ENCODE peak calls at places on chromosomes 3 and 15, in five cellular contexts. G is cardiac muscle cell, K is left lung, O is lower lobe of right lung, T is SK-N-SH. S is an unnamed sample.

GRCh38 chr15:69679623-69680228 is 227.1 kb downstream of the RPLP1 start:
- DNase-seq in G (no peak), K (no peak), O (no peak), T (no peak), S (no peak)

GRCh38 chr3:55951371-55951770 is 464.3 kb upstream of the WNT5A start:
- DNase-seq in G (no peak), K (no peak), O (no peak), T (no peak), S (no peak)

GRCh38 chr15:98484914-98485313 is 163.4 kb upstream of the IGF1R start:
- DNase-seq in G (no peak), K (no peak), O (no peak), T (no peak), S (no peak)

GRCh38 chr3:3635109-3635508 is 164.1 kb upstream of the LRRN1 start:
- DNase-seq in G (no peak), K (no peak), O (no peak), T (no peak), S (no peak)

GRCh38 chr3:126419886-126420786 is 25.4 kb downstream of the CFAP100 start:
- DNase-seq in G (no peak), K (no peak), O (no peak), T (peak; percentile 14), S (no peak)

GRCh38 chr3:126873416-126873815 is 109.5 kb upstream of the PLXNA1 start:
- DNase-seq in G (no peak), K (no peak), O (no peak), T (no peak), S (no peak)

GRCh38 chr3:23421811-23422510 is 218.8 kb downstream of the UBE2E2 start:
- DNase-seq in G (peak; percentile 9), K (no peak), O (no peak), T (no peak), S (no peak)

GRCh38 chr3:9673082-9673481 is 23.8 kb downstream of the MTMR14 start:
- DNase-seq in G (no peak), K (no peak), O (no peak), T (no peak), S (no peak)

DNA sequence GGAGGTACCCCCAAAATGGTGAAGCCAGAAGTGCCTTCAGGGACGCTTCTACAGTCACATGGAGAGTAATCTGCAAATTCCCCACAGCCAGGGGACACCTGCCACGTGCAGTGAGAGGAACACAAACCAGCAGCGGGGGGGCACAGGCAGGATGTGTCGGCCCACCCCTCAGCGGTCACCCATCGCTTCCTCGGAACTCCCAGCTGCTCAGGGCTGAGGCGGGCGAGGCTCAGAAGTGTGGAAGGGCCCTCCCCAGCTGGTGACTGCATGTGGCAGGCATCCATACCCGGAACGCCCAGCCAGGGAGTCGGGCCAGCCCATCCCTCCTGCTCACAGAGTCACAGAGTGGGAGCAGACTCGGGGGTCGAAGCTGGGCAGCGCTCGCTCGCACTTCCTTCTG is 63.7 kb downstream of the SLC12A8 start:
- DNase-seq in G (no peak), K (no peak), O (peak; percentile 75), T (no peak), S (peak; percentile 68)
- H3K4me1 ChIP-seq in G (peaks cover 18% of the 10 kb centered on the region), K (peaks cover 73% of the 10 kb centered on the region), O (peaks cover 57% of the 10 kb centered on the region), T (peaks cover 8% of the 10 kb centered on the region), S (peaks cover 59% of the 10 kb centered on the region)

GRCh38 chr15:26235864-26236263 is 372.7 kb upstream of the ATP10A start:
- DNase-seq in G (no peak), K (no peak), O (no peak), T (no peak), S (no peak)

GRCh38 chr15:26235148-26235769 is 372.1 kb upstream of the ATP10A start:
- DNase-seq in G (no peak), K (no peak), O (no peak), T (peak; percentile 24), S (no peak)
- H3K9me3 ChIP-seq in G (no peaks in the 10 kb centered on the region), K (no peaks in the 10 kb centered on the region), O (no peaks in the 10 kb centered on the region), T (no peaks in the 10 kb centered on the region), S (no peaks in the 10 kb centered on the region)

GRCh38 chr3:30476373-30477082 is 129.9 kb upstream of the TGFBR2 start:
- DNase-seq in G (no peak), K (no peak), O (no peak), T (no peak), S (no peak)

GRCh38 chr3:30475809-30476178 is 130.6 kb upstream of the TGFBR2 start:
- DNase-seq in G (no peak), K (no peak), O (no peak), T (no peak), S (no peak)

GRCh38 chr3:30481241-30481640 is 125.2 kb upstream of the TGFBR2 start:
- DNase-seq in G (no peak), K (no peak), O (no peak), T (no peak), S (no peak)

GRCh38 chr3:30477149-30477921 is 129.1 kb upstream of the TGFBR2 start:
- DNase-seq in G (no peak), K (no peak), O (no peak), T (no peak), S (no peak)

GRCh38 chr3:30480587-30480986 is 125.8 kb upstream of the TGFBR2 start:
- DNase-seq in G (no peak), K (no peak), O (no peak), T (no peak), S (no peak)
- H3K4me1 ChIP-seq in G (no peaks in the 10 kb centered on the region), K (peaks cover 42% of the 10 kb centered on the region), O (peaks cover 42% of the 10 kb centered on the region), T (no peaks in the 10 kb centered on the region), S (peaks cover 5% of the 10 kb centered on the region)

GRCh38 chr15:26628071-26628470 is 144.8 kb downstream of the GABRB3 start:
- DNase-seq in G (no peak), K (no peak), O (no peak), T (no peak), S (no peak)

GRCh38 chr15:26632500-26632899 is 140.4 kb downstream of the GABRB3 start:
- DNase-seq in G (no peak), K (no peak), O (no peak), T (no peak), S (no peak)

GRCh38 chr15:26631894-26632293 is 141.0 kb downstream of the GABRB3 start:
- DNase-seq in G (no peak), K (no peak), O (no peak), T (no peak), S (no peak)

GRCh38 chr15:26630857-26631256 is 142.0 kb downstream of the GABRB3 start:
- DNase-seq in G (no peak), K (no peak), O (no peak), T (no peak), S (no peak)

DNA sequence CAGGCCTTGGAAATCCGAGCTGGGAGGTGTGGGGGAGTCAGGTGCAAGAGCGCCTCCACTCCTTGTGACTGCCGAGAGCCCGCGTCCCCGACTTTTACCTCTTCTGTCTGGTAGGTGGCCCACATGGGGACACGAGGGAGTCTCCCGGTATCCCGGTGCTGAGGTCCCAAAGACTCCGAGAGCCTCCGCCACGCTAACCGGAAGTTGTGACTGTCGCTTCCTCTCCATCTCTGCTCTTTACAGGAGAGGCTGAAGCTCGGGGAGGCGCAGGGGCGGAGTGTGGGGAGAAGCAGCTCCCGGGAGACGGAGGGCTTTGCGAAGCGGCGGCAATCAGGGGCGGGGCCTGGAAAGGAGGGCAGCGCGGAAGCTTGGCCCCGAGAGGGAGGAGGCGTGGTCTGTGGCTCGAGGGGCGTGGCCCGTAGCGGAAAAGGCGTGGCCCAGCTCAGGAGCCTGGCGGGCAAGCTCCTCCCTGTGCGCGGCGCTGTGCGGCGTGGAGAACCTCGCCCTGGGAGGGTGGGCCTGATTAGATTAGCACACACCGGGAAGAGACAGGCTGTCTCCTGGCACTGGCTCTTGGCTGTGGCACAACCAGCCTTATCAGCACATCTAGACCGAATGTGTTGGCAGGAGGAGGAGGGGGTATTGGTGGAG is 143.9 kb downstream of the GABRB3 start:
- DNase-seq in G (peak; percentile 22), K (peak; percentile 36), O (peak; percentile 85), T (no peak), S (peak; percentile 64)
- H3K9me3 ChIP-seq in G (no peaks in the 10 kb centered on the region), K (no peaks in the 10 kb centered on the region), O (peaks cover 6% of the 10 kb centered on the region), T (no peaks in the 10 kb centered on the region), S (peaks cover 1% of the 10 kb centered on the region)

S was measured in heart right ventricle.